ENCODE peak calls at places on chromosomes 7 and 10, in five cellular contexts. J, E, B, N and P are unnamed samples.
A peak's percentile ranks its signal among the peaks of the same experiment; 100 is the strongest.

GRCh38 chr7:100486753-100487446 is 3.2 kb downstream of the NYAP1 start:
- DNase-seq in B (no peak), E (peak; percentile 13), N (peak; percentile 36), J (no peak), P (peak; percentile 40)

GRCh38 chr7:92751902-92752901 is 84.2 kb downstream of the CDK6 start:
- DNase-seq in B (no peak), N (peak; percentile 95), E (no peak), J (no peak), P (peak; percentile 80)

GRCh38 chr10:101216631-101217425 is 12.4 kb downstream of the LBX1 start:
- DNase-seq in E (no peak), J (no peak), B (no peak), N (no peak), P (no peak)

GRCh38 chr10:75187961-75188426 is 22.6 kb upstream of the VDAC2 start:
- DNase-seq in J (peak; percentile 35), B (no peak), E (peak; percentile 40), N (peak; percentile 56), P (peak; percentile 79)

GRCh38 chr7:80609732-80610131 is 28.7 kb upstream of the CD36 start:
- DNase-seq in E (peak; percentile 44), J (no peak), N (no peak), B (no peak), P (no peak)

GRCh38 chr7:30657131-30657530 is 25.1 kb downstream of the CRHR2 start:
- DNase-seq in E (no peak), B (no peak), J (no peak), N (no peak), P (no peak)

GRCh38 chr10:98265403-98266378 is 2.3 kb downstream of the LOXL4 start:
- DNase-seq in B (no peak), E (no peak), J (no peak), N (no peak), P (no peak)

GRCh38 chr10:101230185-101230917 is 1.1 kb upstream of the LBX1 start:
- DNase-seq in E (no peak), J (no peak), N (no peak), B (no peak), P (no peak)

GRCh38 chr10:34753014-34753757 is 61.9 kb downstream of the PARD3 start:
- DNase-seq in N (no peak), E (no peak), B (no peak), J (no peak), P (no peak)

GRCh38 chr7:152489044-152489443 is 53.2 kb upstream of the KMT2C start:
- DNase-seq in B (no peak), J (no peak), N (no peak), E (no peak), P (no peak)

GRCh38 chr7:19772858-19773337 is 519 bp downstream of the TMEM196 start:
- DNase-seq in E (no peak), N (peak; percentile 60), B (peak; percentile 19), J (no peak), P (peak; percentile 25)

GRCh38 chr10:5399332-5399731 is 5.3 kb downstream of the TUBAL3 start:
- DNase-seq in N (no peak), E (no peak), J (no peak), B (no peak), P (no peak)

GRCh38 chr10:24384954-24385353 is 176.0 kb downstream of the KIAA1217 start:
- DNase-seq in J (peak; percentile 24), E (no peak), B (no peak), N (peak; percentile 31), P (no peak)

GRCh38 chr10:93815304-93816091 is 57.8 kb downstream of the LGI1 start:
- DNase-seq in N (no peak), J (no peak), B (no peak), E (no peak), P (no peak)

GRCh38 chr7:98514211-98515150 is 102.6 kb upstream of the NPTX2 start:
- DNase-seq in J (no peak), N (no peak), B (no peak), E (no peak), P (no peak)

GRCh38 chr7:15305002-15305600 is 256.7 kb downstream of the AGMO start:
- DNase-seq in B (peak; percentile 32), J (peak; percentile 31), E (peak; percentile 43), N (peak; percentile 23), P (peak; percentile 17)

GRCh38 chr10:29257106-29257783 is 31.6 kb upstream of the LYZL1 start:
- DNase-seq in E (peak; percentile 63), N (peak; percentile 92), J (peak; percentile 82), B (peak; percentile 91), P (peak; percentile 23)

GRCh38 chr10:62043493-62043938 is 142.0 kb downstream of the ARID5B start:
- DNase-seq in N (peak; percentile 96), J (no peak), B (no peak), E (no peak), P (peak; percentile 33)

GRCh38 chr7:103149808-103150180 is 895 bp upstream of the NAPEPLD start:
- DNase-seq in J (no peak), E (no peak), B (no peak), N (no peak), P (no peak)

GRCh38 chr7:101915000-101915399 is 97.6 kb downstream of the CUX1 start:
- DNase-seq in B (no peak), J (peak; percentile 48), E (peak; percentile 81), N (no peak), P (no peak)

GRCh38 chr10:34580643-34581042 is 234.5 kb downstream of the PARD3 start:
- DNase-seq in J (no peak), N (peak; percentile 92), E (no peak), B (no peak), P (peak; percentile 59)

DNA sequence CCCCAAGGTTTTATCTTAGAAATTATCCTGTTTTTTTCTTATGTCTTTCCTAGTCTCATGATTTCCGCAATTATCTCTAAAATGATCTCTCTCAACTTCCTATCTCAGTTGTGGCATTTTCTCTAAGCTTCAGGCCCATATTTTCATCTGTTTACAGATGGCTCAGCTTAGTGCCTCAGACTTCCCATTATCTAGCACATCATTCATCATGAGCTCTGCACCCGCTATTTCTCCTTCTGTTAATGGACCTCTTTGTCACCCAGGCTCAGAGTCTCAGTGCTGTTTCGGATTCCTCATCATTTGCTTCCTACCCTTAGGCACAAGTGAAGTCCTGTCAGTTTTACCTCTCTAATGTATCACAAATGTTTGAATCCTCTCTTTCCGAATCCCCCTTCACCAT is 84.1 kb downstream of the BMPR1A start:
- DNase-seq in B (no peak), N (no peak), E (no peak), J (no peak), P (no peak)
- TF ChIP-seq CTCF in B (no peak), N (no peak), E (no peak), J (no peak), P (no peak)

GRCh38 chr10:38147686-38148085 is 53.5 kb downstream of the ZNF37A start:
- DNase-seq in E (no peak), J (no peak), B (no peak), N (no peak), P (no peak)

GRCh38 chr10:38143587-38143986 is 49.5 kb downstream of the ZNF37A start:
- DNase-seq in J (no peak), E (no peak), B (no peak), N (no peak), P (no peak)

DNA sequence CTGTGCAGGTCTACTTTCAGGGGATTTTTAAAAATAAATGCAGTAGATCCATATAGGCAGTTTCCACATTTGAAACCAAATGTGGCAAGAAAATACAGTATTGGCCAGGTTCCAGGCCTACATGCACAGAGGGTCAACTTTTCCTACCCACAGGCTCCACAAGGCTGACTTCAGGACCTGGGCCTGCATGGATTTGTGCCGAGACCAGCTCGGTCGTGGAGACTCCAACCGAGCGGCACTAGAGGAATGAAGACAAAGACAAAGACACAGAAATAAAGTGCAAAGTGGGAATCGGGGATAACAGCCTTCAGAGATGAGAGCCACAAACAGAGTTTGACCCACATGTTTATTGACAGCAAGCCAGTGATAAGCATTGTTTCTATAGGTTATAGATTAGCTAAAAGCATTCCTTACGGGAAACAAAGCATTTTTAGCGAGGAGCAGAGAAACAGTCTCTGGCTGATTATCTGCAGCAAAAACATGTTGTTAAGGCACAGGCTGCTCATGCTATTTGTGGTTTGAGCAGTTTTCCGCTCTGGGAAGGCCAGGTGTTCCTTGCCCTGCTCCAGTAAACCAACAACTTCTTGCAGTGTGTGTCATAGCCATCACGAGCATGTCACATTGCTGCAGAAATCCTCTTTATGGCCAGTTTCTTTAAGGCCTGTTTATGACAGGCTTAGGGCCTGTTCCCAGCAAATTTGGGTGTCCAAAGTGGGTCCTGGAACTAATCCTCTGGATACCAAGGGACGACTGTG is 52.6 kb downstream of the ZNF37A start:
- DNase-seq in E (no peak), J (no peak), B (no peak), N (no peak), P (no peak)
- H3K27ac ChIP-seq in E (no peak overlapping the region), J (no peak overlapping the region), B (no peak overlapping the region), N (no peak overlapping the region), P (no peak overlapping the region)

GRCh38 chr10:120651000-120651399 is 194.0 kb downstream of the PLPP4 start:
- DNase-seq in B (no peak), E (no peak), J (no peak), N (no peak), P (peak; percentile 13)

GRCh38 chr10:120656121-120656520 is 195.0 kb upstream of the WDR11 start:
- DNase-seq in B (no peak), J (no peak), E (no peak), N (no peak), P (no peak)
- TF ChIP-seq CTCF in B (no peak), J (no peak), E (no peak), N (no peak), P (no peak)

GRCh38 chr7:24908757-24909156 is 71.2 kb downstream of the OSBPL3 start:
- DNase-seq in E (no peak), J (no peak), N (no peak), B (no peak), P (no peak)
- H3K27ac ChIP-seq in E (no peak overlapping the region), J (no peak overlapping the region), N (no peak overlapping the region), B (no peak overlapping the region), P (no peak overlapping the region)

GRCh38 chr10:20271490-20271889 is 455.3 kb downstream of the PLXDC2 start:
- DNase-seq in N (no peak), J (no peak), E (no peak), B (no peak), P (no peak)
- TF ChIP-seq CTCF in N (no peak), J (no peak), E (no peak), B (no peak), P (no peak)

GRCh38 chr10:114239994-114240345 is 916 bp downstream of the VWA2 start:
- DNase-seq in E (no peak), B (no peak), J (no peak), N (no peak), P (no peak)
- H3K27ac ChIP-seq in E (no peak overlapping the region), B (no peak overlapping the region), J (no peak overlapping the region), N (no peak overlapping the region), P (no peak overlapping the region)